ENCODE peak calls at places on chromosomes 11 and 22, in four cellular contexts. U, C, M and H are unnamed samples.

GRCh38 chr11:33557201-33557600 is 143.4 kb downstream of the C11orf91 start:
- DNase-seq in U (no peak), C (no peak), M (no peak), H (no peak)

GRCh38 chr11:75471134-75471943 is 38.3 kb upstream of the KLHL35 start:
- DNase-seq in C (no peak), M (no peak), U (no peak), H (no peak)

GRCh38 chr11:83871013-83871412 is 584.8 kb upstream of the CCDC90B start:
- DNase-seq in U (no peak), M (no peak), C (no peak), H (no peak)

GRCh38 chr22:37514526-37515051 is 4.6 kb downstream of the CARD10 start:
- DNase-seq in U (no peak), M (no peak), C (no peak), H (no peak)

GRCh38 chr22:43388420-43388851 is 23.4 kb upstream of the MPPED1 start:
- DNase-seq in U (peak), M (no peak), C (peak), H (no peak)

GRCh38 chr22:28017558-28017820 is 98.4 kb upstream of the PITPNB start:
- DNase-seq in C (no peak), U (no peak), M (no peak), H (no peak)

GRCh38 chr11:119432484-119433368 is 9.8 kb upstream of the THY1 start:
- DNase-seq in C (no peak), M (no peak), U (no peak), H (no peak)

GRCh38 chr22:42803454-42803853 is 53.6 kb downstream of the ARFGAP3 start:
- DNase-seq in M (no peak), U (no peak), C (no peak), H (no peak)

GRCh38 chr11:126890561-126890960 is 110.0 kb downstream of the KIRREL3 start:
- DNase-seq in U (no peak), M (peak), C (no peak), H (no peak)

GRCh38 chr11:74319139-74319538 is 7.7 kb upstream of the P4HA3 start:
- DNase-seq in M (no peak), U (no peak), C (no peak), H (no peak)

GRCh38 chr22:20238567-20239062 is 29.5 kb downstream of the RTN4R start:
- DNase-seq in C (peak), M (peak), U (peak), H (no peak)

GRCh38 chr11:102268985-102269470 is 48.3 kb upstream of the BIRC3 start:
- DNase-seq in C (no peak), U (no peak), M (no peak), H (no peak)

GRCh38 chr11:69468236-69468635 is 13.2 kb upstream of the LINC01488 start:
- DNase-seq in M (no peak), C (no peak), U (no peak), H (no peak)

GRCh38 chr11:819129-819931 is 616 bp downstream of the PNPLA2 start:
- DNase-seq in M (no peak), U (no peak), C (peak), H (no peak)

GRCh38 chr22:25024895-25025294 is 72.4 kb downstream of the KIAA1671 start:
- DNase-seq in U (no peak), M (no peak), C (no peak), H (no peak)

GRCh38 chr11:45429719-45430118 is 143.6 kb upstream of the SYT13 start:
- DNase-seq in U (no peak), M (no peak), C (no peak), H (no peak)

GRCh38 chr22:43925433-43926348 is 2.1 kb downstream of the PNPLA3 start:
- DNase-seq in M (no peak), C (no peak), U (no peak), H (no peak)

GRCh38 chr22:46695346-46696224 is 42.5 kb downstream of the CERK start:
- DNase-seq in U (no peak), M (no peak), C (no peak), H (no peak)

GRCh38 chr11:93519179-93519578 is 24.0 kb downstream of the SMCO4 start:
- DNase-seq in C (no peak), M (no peak), U (no peak), H (no peak)

GRCh38 chr11:118169300-118170140 is 6.9 kb downstream of the SCN2B start:
- DNase-seq in U (no peak), C (no peak), M (no peak), H (no peak)

DNA sequence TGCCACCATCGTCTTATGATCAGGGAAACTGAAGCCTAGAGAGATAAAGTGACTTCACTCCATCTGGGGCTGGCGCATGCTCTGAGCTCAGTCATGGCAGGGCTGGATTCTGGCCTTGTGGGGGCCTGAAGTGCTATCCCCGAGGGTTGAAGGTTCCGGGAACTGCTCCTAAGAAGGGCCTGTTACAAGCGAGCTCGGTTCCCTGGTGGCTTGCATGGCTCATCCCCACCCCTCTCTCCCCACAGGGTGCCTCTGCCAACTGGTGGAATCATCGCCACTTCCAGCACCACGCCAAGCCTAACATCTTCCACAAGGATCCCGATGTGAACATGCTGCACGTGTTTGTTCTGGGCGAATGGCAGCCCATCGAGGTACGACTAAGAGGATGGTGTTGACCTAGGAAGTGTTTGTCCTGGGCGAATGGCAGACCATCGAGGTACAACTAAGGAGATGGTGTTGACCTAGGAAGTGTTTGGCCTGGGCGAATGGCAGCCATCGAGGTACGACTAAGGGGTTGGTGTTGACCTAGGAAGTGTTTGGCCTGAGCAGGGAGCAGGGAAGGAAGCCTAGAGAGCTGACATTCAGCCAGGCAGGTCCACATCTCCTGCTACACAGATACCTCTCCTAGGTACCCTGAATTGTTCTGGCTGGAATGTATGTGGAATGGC is 19.9 kb downstream of the FADS2 start:
- DNase-seq in U (no peak), M (no peak), C (no peak), H (no peak)
- TF ChIP-seq POLR2A in U (no peak), M (no peak), C (no peak), H (peak)

DNA sequence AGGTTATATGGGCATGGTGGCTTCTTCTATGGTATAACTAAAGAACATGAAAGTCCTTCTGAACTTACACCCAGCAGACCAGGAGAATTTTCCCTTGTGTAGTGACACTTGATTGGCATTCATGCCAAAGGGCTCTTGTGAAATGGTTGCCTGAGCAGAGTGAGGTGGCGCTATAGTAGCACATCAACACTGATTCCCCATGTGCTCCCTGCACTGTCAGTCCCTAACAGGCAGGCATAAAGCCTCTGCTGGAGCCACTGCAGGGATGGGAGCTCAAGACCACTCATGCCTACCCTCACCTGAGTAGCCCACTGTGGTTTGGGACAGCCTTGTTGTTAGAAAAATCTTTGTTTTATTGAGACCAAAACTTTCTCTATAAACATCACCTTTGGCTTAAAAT is 92.6 kb upstream of the LIN7C start:
- DNase-seq in M (no peak), U (peak), C (no peak), H (no peak)
- TF ChIP-seq ZNF274 in M (no peak), U (no peak), C (no peak), H (no peak)

DNA sequence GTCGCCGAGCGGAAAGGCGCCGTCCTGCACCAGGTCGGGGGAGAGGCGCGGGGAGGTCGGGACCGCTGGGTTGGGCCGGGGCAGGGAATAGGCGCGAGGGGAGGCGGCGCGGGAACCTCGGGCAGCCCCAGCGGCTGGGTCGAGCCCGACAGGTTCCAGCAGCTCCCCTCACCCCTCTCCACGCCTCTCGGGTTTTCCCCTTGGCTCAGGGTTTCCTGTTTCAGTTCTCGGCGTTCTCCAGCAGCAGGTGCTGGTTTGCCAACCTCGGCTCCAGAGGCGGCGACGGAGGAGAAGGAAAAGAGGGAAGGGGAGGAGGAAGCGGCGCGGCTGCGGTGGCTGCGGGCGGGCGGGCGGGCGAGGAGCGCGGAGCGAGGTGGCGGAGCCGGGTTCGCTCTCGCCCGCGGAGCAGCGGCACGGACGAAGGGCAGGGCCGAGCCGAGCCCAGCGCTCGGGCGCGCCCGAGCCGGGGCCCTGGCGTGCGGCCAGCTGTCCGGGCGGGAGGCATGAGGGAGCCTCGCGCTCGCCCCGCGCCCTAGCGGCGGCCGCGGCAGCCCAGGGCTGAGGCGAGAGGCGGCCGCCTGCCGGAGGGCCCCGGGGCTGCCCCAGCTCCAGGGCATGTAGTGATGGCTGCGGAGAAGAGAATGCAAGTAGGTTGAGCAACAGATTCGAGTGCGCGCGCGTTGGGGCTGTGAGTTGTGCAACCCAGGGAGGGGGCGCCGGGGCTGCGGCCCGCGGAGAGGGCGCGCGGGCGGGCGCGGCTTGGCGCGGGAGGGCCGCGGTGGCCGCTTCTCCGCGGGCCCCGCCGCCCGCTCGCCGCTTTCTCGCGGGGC is at the start of gene ZC3H12C:
- DNase-seq in C (peak), U (peak), M (peak), H (no peak)
- TF ChIP-seq POLR2A in C (no peak), U (no peak), M (peak), H (peak)

GRCh38 chr11:70862093-70862492 is 390.3 kb downstream of the SHANK2 start:
- DNase-seq in M (no peak), U (no peak), C (no peak), H (no peak)

GRCh38 chr11:70860855-70861254 is 391.5 kb downstream of the SHANK2 start:
- DNase-seq in C (no peak), U (no peak), M (no peak), H (no peak)

GRCh38 chr11:70863186-70863585 is 389.2 kb downstream of the SHANK2 start:
- DNase-seq in C (no peak), M (no peak), U (no peak), H (no peak)

GRCh38 chr11:70859180-70859579 is 393.2 kb downstream of the SHANK2 start:
- DNase-seq in U (no peak), M (no peak), C (no peak), H (no peak)

DNA sequence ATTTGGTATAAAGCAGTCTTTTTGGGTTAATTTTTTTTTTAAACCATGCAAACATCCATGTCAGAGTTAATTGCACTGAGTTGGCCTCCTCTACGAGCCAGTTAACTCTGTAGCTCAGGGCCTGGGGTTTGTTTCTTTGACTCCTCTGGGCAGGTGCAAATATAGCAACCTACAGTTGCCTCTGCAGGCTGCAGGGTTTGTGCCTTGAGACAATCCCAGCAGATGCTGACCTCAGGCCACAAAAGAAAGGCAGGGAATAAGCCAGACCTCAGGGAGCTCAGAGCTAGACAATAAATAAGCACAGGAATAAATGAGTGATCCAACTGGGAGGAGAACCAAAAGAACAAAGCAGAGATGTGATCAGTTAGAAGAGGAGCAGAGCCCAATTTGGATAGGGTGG is 390.8 kb downstream of the SHANK2 start:
- DNase-seq in M (no peak), C (no peak), U (no peak), H (no peak)
- TF ChIP-seq ZNF274 in M (no peak), C (no peak), U (no peak), H (no peak)

DNA sequence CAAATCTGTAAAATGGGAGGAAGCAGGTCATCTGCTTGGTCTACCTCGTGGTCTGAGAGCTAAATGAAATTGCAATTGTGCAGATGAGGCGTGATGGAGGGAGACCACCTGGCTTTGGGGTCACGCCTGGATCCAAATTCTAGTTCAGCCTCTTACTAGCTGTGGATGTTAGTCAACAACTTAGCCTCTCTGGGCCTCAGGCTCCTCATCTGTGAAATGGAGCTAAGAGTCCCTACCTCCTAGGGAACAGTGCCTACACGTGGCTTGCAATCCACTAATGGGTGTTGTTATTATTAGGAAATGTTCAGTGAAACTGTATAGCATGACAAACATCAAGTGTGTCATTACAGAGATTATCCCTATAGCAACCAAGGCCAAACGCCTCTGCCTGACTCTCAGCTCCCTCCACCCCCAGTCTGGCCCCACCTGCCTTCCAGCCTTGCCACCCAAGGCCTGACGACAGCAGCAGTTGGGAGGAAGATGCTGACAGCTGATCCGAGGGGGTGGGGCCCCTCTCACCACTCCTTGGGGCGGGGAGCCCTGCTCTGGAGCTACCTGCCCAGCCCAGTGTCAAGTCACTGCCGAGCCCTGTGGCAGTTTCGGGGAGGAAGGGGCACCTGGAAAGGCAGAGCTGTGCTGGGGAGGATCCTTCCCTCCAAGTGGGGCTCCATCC is 1.7 kb upstream of the RHOD start:
- DNase-seq in U (peak), C (peak), M (no peak), H (no peak)
- TF ChIP-seq POLR2A in U (no peak), C (no peak), M (no peak), H (no peak)

GRCh38 chr11:27466363-27466762 is 6.2 kb downstream of the LGR4 start:
- DNase-seq in U (no peak), C (no peak), M (no peak), H (no peak)
- TF ChIP-seq ZNF274 in U (no peak), C (no peak), M (no peak), H (no peak)

GRCh38 chr22:31346733-31347250 is 646 bp upstream of the PATZ1 start:
- DNase-seq in M (no peak), U (no peak), C (peak), H (no peak)
- TF ChIP-seq POLR2A in M (peak), U (no peak), C (no peak), H (peak)

GRCh38 chr22:41003041-41003440 is 51.9 kb downstream of the RBX1 start:
- DNase-seq in C (no peak), M (no peak), U (no peak), H (no peak)
- TF ChIP-seq ZNF274 in C (no peak), M (no peak), U (no peak), H (no peak)